ENCODE peak calls at places on chromosomes 3 and 15, in five cellular contexts. One of them, this sample, is unnamed.

GRCh38 chr3:88150371-88150770 is 612 bp downstream of the C3orf38 start:
- DNase-seq in type B pancreatic cell: no peak
- DNase-seq in CD8-positive, alpha-beta T cell: no peak
- DNase-seq in endothelial cell of umbilical vein: peak; percentile 58
- DNase-seq in GM13976: peak; percentile 64
- DNase-seq in this sample: peak; percentile 58

GRCh38 chr15:64701051-64701450 is 74.3 kb downstream of the RBPMS2 start:
- DNase-seq in CD8-positive, alpha-beta T cell: no peak
- DNase-seq in endothelial cell of umbilical vein: no peak
- DNase-seq in GM13976: no peak
- DNase-seq in type B pancreatic cell: no peak
- DNase-seq in this sample: no peak

GRCh38 chr3:53238051-53238850 is 17.6 kb downstream of the TKT start:
- DNase-seq in GM13976: no peak
- DNase-seq in endothelial cell of umbilical vein: peak; percentile 98
- DNase-seq in type B pancreatic cell: no peak
- DNase-seq in CD8-positive, alpha-beta T cell: no peak
- DNase-seq in this sample: no peak

GRCh38 chr3:53346514-53346913 is 829 bp downstream of the DCP1A start:
- DNase-seq in type B pancreatic cell: no peak
- DNase-seq in GM13976: peak; percentile 25
- DNase-seq in CD8-positive, alpha-beta T cell: no peak
- DNase-seq in endothelial cell of umbilical vein: peak; percentile 75
- DNase-seq in this sample: no peak

GRCh38 chr3:60742606-60743145 is 508.6 kb downstream of the FHIT start:
- DNase-seq in endothelial cell of umbilical vein: no peak
- DNase-seq in CD8-positive, alpha-beta T cell: no peak
- DNase-seq in GM13976: no peak
- DNase-seq in type B pancreatic cell: no peak
- DNase-seq in this sample: no peak

GRCh38 chr3:62049033-62049432 is 324.3 kb downstream of the FEZF2 start:
- DNase-seq in CD8-positive, alpha-beta T cell: no peak
- DNase-seq in endothelial cell of umbilical vein: no peak
- DNase-seq in GM13976: no peak
- DNase-seq in type B pancreatic cell: no peak
- DNase-seq in this sample: no peak

GRCh38 chr15:60208708-60209107 is 189.1 kb downstream of the ANXA2 start:
- DNase-seq in endothelial cell of umbilical vein: no peak
- DNase-seq in CD8-positive, alpha-beta T cell: no peak
- DNase-seq in type B pancreatic cell: no peak
- DNase-seq in GM13976: no peak
- DNase-seq in this sample: no peak

GRCh38 chr3:74501001-74501400 is 113.5 kb downstream of the CNTN3 start:
- DNase-seq in endothelial cell of umbilical vein: no peak
- DNase-seq in GM13976: no peak
- DNase-seq in CD8-positive, alpha-beta T cell: no peak
- DNase-seq in type B pancreatic cell: no peak
- DNase-seq in this sample: no peak

GRCh38 chr15:38920966-38921365 is 356.4 kb upstream of the RASGRP1 start:
- DNase-seq in GM13976: no peak
- DNase-seq in type B pancreatic cell: no peak
- DNase-seq in endothelial cell of umbilical vein: no peak
- DNase-seq in CD8-positive, alpha-beta T cell: no peak
- DNase-seq in this sample: no peak

GRCh38 chr3:140188285-140188684 is 253.3 kb downstream of the CLSTN2 start:
- DNase-seq in GM13976: no peak
- DNase-seq in type B pancreatic cell: no peak
- DNase-seq in endothelial cell of umbilical vein: no peak
- DNase-seq in CD8-positive, alpha-beta T cell: no peak
- DNase-seq in this sample: no peak

GRCh38 chr3:197374951-197375560 is 76.6 kb upstream of the DLG1 start:
- DNase-seq in CD8-positive, alpha-beta T cell: no peak
- DNase-seq in type B pancreatic cell: no peak
- DNase-seq in GM13976: no peak
- DNase-seq in endothelial cell of umbilical vein: no peak
- DNase-seq in this sample: no peak

GRCh38 chr15:71559098-71559497 is 251.3 kb upstream of the NR2E3 start:
- DNase-seq in type B pancreatic cell: no peak
- DNase-seq in CD8-positive, alpha-beta T cell: no peak
- DNase-seq in GM13976: no peak
- DNase-seq in endothelial cell of umbilical vein: no peak
- DNase-seq in this sample: no peak

GRCh38 chr3:142467738-142468137 is 19.9 kb upstream of the XRN1 start:
- DNase-seq in type B pancreatic cell: no peak
- DNase-seq in CD8-positive, alpha-beta T cell: no peak
- DNase-seq in endothelial cell of umbilical vein: no peak
- DNase-seq in GM13976: no peak
- DNase-seq in this sample: no peak

DNA sequence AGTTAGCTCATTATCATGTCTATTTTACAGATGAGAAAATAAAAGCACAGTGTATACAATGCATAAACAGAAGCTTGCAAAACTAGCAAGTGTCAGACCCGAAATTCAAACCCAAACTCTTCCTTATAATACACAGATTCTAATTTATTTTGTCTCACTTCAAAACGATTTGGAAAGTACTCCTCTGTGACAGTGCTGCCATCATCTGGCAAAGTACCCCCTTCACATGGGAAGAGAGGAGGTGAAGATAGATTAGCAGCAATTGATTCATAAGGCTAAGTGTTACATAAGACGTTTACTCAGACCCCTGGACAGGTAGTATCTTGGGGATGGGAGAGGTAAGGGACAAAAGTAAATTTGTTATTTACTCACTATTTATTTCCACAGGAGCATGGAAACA is 744.0 kb upstream of the SGO1 start:
- DNase-seq in endothelial cell of umbilical vein: peak; percentile 5
- DNase-seq in GM13976: no peak
- DNase-seq in CD8-positive, alpha-beta T cell: no peak
- DNase-seq in type B pancreatic cell: no peak
- DNase-seq in this sample: no peak
- TF ChIP-seq CTCF in endothelial cell of umbilical vein: no peak
- TF ChIP-seq CTCF in GM13976: no peak
- TF ChIP-seq CTCF in CD8-positive, alpha-beta T cell: no peak
- TF ChIP-seq CTCF in type B pancreatic cell: peak; percentile 62
- TF ChIP-seq CTCF in this sample: peak; percentile 44

GRCh38 chr3:69784854-69785523 is 45.7 kb downstream of the MITF start:
- DNase-seq in GM13976: no peak
- DNase-seq in type B pancreatic cell: no peak
- DNase-seq in CD8-positive, alpha-beta T cell: no peak
- DNase-seq in endothelial cell of umbilical vein: peak; percentile 41
- DNase-seq in this sample: no peak
- TF ChIP-seq CTCF in GM13976: no peak
- TF ChIP-seq CTCF in type B pancreatic cell: no peak
- TF ChIP-seq CTCF in CD8-positive, alpha-beta T cell: no peak
- TF ChIP-seq CTCF in endothelial cell of umbilical vein: no peak
- TF ChIP-seq CTCF in this sample: no peak

DNA sequence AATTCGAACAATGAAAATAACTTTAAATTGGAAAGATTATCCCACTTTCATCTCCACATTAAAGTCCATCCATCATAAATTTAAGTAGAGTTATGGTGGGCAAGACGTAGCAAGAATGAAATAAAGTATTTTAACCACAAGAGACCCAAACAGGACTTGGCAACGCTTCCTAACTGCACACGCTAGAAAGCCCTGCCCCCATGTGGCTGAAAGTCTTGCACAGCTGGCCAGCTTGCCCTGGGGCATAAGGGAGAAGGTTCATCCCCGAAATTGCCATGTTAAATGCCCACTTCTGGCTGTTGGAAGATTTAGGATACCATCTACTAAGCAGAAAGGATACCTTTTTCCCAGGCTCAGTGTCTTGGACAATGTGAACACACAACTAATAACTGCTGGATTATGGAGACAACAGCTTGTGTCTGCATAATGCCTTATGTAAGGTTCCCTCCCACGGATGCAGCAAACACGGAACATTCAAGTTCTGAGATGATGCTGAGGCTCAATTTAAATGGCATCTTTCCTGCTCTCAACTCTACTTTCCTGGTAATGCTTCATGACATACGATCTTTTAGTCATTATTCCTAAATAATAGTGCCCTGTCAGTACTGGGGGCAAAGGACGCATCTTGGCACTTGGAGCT is 116.6 kb upstream of the TJP1 start:
- DNase-seq in endothelial cell of umbilical vein: no peak
- DNase-seq in CD8-positive, alpha-beta T cell: no peak
- DNase-seq in type B pancreatic cell: no peak
- DNase-seq in GM13976: no peak
- DNase-seq in this sample: no peak
- TF ChIP-seq CTCF in endothelial cell of umbilical vein: no peak
- TF ChIP-seq CTCF in CD8-positive, alpha-beta T cell: no peak
- TF ChIP-seq CTCF in type B pancreatic cell: peak; percentile 45
- TF ChIP-seq CTCF in GM13976: no peak
- TF ChIP-seq CTCF in this sample: no peak

GRCh38 chr3:10173926-10174435 is 9.3 kb downstream of the IRAK2 start:
- DNase-seq in CD8-positive, alpha-beta T cell: no peak
- DNase-seq in endothelial cell of umbilical vein: peak; percentile 98
- DNase-seq in GM13976: peak; percentile 62
- DNase-seq in type B pancreatic cell: no peak
- DNase-seq in this sample: no peak

GRCh38 chr3:10170915-10171478 is 6.3 kb downstream of the IRAK2 start:
- DNase-seq in CD8-positive, alpha-beta T cell: no peak
- DNase-seq in endothelial cell of umbilical vein: no peak
- DNase-seq in type B pancreatic cell: no peak
- DNase-seq in GM13976: no peak
- DNase-seq in this sample: no peak

GRCh38 chr3:10169000-10169496 is 4.3 kb downstream of the IRAK2 start:
- DNase-seq in endothelial cell of umbilical vein: no peak
- DNase-seq in CD8-positive, alpha-beta T cell: no peak
- DNase-seq in type B pancreatic cell: no peak
- DNase-seq in GM13976: no peak
- DNase-seq in this sample: no peak

GRCh38 chr3:10177737-10178136 is 13.0 kb downstream of the IRAK2 start:
- DNase-seq in endothelial cell of umbilical vein: no peak
- DNase-seq in GM13976: no peak
- DNase-seq in CD8-positive, alpha-beta T cell: no peak
- DNase-seq in type B pancreatic cell: no peak
- DNase-seq in this sample: no peak

GRCh38 chr3:10173095-10173925 is 8.6 kb downstream of the IRAK2 start:
- DNase-seq in endothelial cell of umbilical vein: no peak
- DNase-seq in CD8-positive, alpha-beta T cell: no peak
- DNase-seq in GM13976: no peak
- DNase-seq in type B pancreatic cell: no peak
- DNase-seq in this sample: no peak
- TF ChIP-seq CTCF in endothelial cell of umbilical vein: no peak
- TF ChIP-seq CTCF in CD8-positive, alpha-beta T cell: no peak
- TF ChIP-seq CTCF in GM13976: no peak
- TF ChIP-seq CTCF in type B pancreatic cell: no peak
- TF ChIP-seq CTCF in this sample: no peak

GRCh38 chr3:42118762-42119361 is 27.7 kb downstream of the TRAK1 start:
- DNase-seq in GM13976: peak; percentile 86
- DNase-seq in CD8-positive, alpha-beta T cell: no peak
- DNase-seq in endothelial cell of umbilical vein: peak; percentile 75
- DNase-seq in type B pancreatic cell: no peak
- DNase-seq in this sample: peak; percentile 77
- TF ChIP-seq CTCF in GM13976: peak; percentile 47
- TF ChIP-seq CTCF in CD8-positive, alpha-beta T cell: no peak
- TF ChIP-seq CTCF in endothelial cell of umbilical vein: peak; percentile 39
- TF ChIP-seq CTCF in type B pancreatic cell: peak; percentile 60
- TF ChIP-seq CTCF in this sample: peak; percentile 70

DNA sequence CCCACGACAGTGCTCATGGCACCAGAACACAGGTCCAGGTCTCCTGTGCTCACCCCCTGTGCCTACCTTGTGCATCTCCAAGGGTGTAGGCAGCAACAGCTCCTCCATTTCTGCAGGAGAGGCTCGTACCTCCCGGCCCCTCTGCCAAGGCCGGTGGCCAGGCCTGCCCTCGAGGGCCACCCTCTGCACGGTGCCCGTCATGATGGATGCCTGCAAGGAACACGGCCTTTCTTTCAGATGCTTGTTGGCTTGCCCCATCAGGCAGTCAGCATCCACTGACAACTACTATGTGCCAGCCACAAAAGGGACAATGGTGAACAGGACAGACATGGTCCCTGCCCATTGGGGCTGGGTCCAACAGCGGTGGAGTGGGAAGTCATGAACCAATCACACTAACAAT is 43.8 kb downstream of the GRIP2 start:
- DNase-seq in CD8-positive, alpha-beta T cell: no peak
- DNase-seq in GM13976: no peak
- DNase-seq in endothelial cell of umbilical vein: no peak
- DNase-seq in type B pancreatic cell: no peak
- DNase-seq in this sample: no peak
- TF ChIP-seq CTCF in CD8-positive, alpha-beta T cell: no peak
- TF ChIP-seq CTCF in GM13976: no peak
- TF ChIP-seq CTCF in endothelial cell of umbilical vein: no peak
- TF ChIP-seq CTCF in type B pancreatic cell: no peak
- TF ChIP-seq CTCF in this sample: no peak

DNA sequence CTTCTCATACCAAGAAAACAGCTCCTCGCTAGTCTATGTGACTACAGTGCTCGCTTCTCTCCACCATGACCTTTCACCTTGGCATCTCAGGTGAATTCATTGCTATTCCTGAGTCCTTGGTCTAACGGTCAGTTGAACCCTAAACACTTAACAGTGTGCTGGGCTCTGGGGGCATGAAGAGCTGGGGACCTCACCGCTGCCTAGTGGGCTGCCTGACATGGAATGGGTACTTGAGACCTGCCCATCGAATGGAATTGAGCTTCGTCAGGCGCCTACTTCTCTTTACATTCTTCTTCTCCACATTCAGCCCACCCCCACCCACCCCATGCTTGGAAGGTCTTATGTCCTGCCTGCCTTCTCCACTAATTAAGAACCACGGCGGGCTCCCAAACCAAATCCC is 22.1 kb downstream of the BOC start:
- DNase-seq in type B pancreatic cell: no peak
- DNase-seq in CD8-positive, alpha-beta T cell: no peak
- DNase-seq in endothelial cell of umbilical vein: no peak
- DNase-seq in GM13976: no peak
- DNase-seq in this sample: no peak
- TF ChIP-seq CTCF in type B pancreatic cell: no peak
- TF ChIP-seq CTCF in CD8-positive, alpha-beta T cell: no peak
- TF ChIP-seq CTCF in endothelial cell of umbilical vein: no peak
- TF ChIP-seq CTCF in GM13976: no peak
- TF ChIP-seq CTCF in this sample: no peak

GRCh38 chr15:58190419-58190818 is 52.2 kb downstream of the AQP9 start:
- DNase-seq in type B pancreatic cell: no peak
- DNase-seq in GM13976: no peak
- DNase-seq in CD8-positive, alpha-beta T cell: no peak
- DNase-seq in endothelial cell of umbilical vein: no peak
- DNase-seq in this sample: no peak

GRCh38 chr15:58182460-58183163 is 44.4 kb downstream of the AQP9 start:
- DNase-seq in endothelial cell of umbilical vein: peak; percentile 76
- DNase-seq in CD8-positive, alpha-beta T cell: no peak
- DNase-seq in type B pancreatic cell: no peak
- DNase-seq in GM13976: peak; percentile 49
- DNase-seq in this sample: peak; percentile 45

GRCh38 chr15:58189148-58189811 is 51.1 kb downstream of the AQP9 start:
- DNase-seq in type B pancreatic cell: no peak
- DNase-seq in CD8-positive, alpha-beta T cell: no peak
- DNase-seq in GM13976: no peak
- DNase-seq in endothelial cell of umbilical vein: no peak
- DNase-seq in this sample: no peak

GRCh38 chr15:58179741-58180381 is 41.7 kb downstream of the AQP9 start:
- DNase-seq in type B pancreatic cell: no peak
- DNase-seq in GM13976: no peak
- DNase-seq in CD8-positive, alpha-beta T cell: no peak
- DNase-seq in endothelial cell of umbilical vein: peak; percentile 94
- DNase-seq in this sample: no peak

GRCh38 chr15:58185439-58185838 is 47.3 kb downstream of the AQP9 start:
- DNase-seq in endothelial cell of umbilical vein: peak; percentile 37
- DNase-seq in type B pancreatic cell: no peak
- DNase-seq in CD8-positive, alpha-beta T cell: no peak
- DNase-seq in GM13976: peak; percentile 30
- DNase-seq in this sample: peak; percentile 23
- TF ChIP-seq CTCF in endothelial cell of umbilical vein: no peak
- TF ChIP-seq CTCF in type B pancreatic cell: no peak
- TF ChIP-seq CTCF in CD8-positive, alpha-beta T cell: no peak
- TF ChIP-seq CTCF in GM13976: no peak
- TF ChIP-seq CTCF in this sample: no peak

This sample was measured in GM13977.